ENCODE peak calls at places on chromosomes 12 and 14, in seven cellular contexts. E is A549, I is K562, Z is IMR-90, L is HepG2, D is GM12878, V is H1. S is an unnamed sample.

GRCh38 chr14:54175298-54175942 is 218.8 kb upstream of the BMP4 start:
- DNase-seq in E (peak; percentile 55), I (peak; percentile 41), Z (peak; percentile 73), L (peak; percentile 89), D (peak; percentile 16), V (peak; percentile 23), S (peak; percentile 78)

GRCh38 chr12:990308-990648 is 745 bp upstream of the ERC1 start:
- DNase-seq in E (peak; percentile 38), I (peak; percentile 29), Z (peak; percentile 74), L (peak; percentile 33), D (no peak), V (no peak), S (no peak)

GRCh38 chr12:98635657-98636323 is 8.8 kb downstream of the IKBIP start:
- DNase-seq in E (peak; percentile 20), I (no peak), Z (peak; percentile 77), L (peak; percentile 20), D (peak; percentile 44), V (no peak), S (peak; percentile 39)

GRCh38 chr14:56338674-56339073 is 220.5 kb downstream of the PELI2 start:
- DNase-seq in E (no peak), I (no peak), Z (peak; percentile 44), L (no peak), D (no peak), V (no peak), S (no peak)

GRCh38 chr12:70379856-70380255 is 13.8 kb downstream of the KCNMB4 start:
- DNase-seq in E (no peak), I (no peak), Z (no peak), L (no peak), D (no peak), V (no peak), S (no peak)

GRCh38 chr14:21202463-21203358 is 46.8 kb upstream of the OR5AU1 start:
- DNase-seq in E (no peak), I (no peak), Z (no peak), L (no peak), D (no peak), V (no peak), S (no peak)

GRCh38 chr12:67991158-67991557 is 1.9 kb downstream of the IFNG-AS1 start:
- DNase-seq in E (no peak), I (no peak), Z (no peak), L (no peak), D (no peak), V (no peak), S (no peak)

GRCh38 chr12:14960548-14961465 is 594 bp downstream of the ARHGDIB start:
- DNase-seq in E (no peak), I (peak; percentile 16), Z (peak; percentile 36), L (no peak), D (no peak), V (no peak), S (no peak)

GRCh38 chr14:42011221-42011620 is 404.5 kb downstream of the LRFN5 start:
- DNase-seq in E (no peak), I (no peak), Z (no peak), L (no peak), D (no peak), V (no peak), S (no peak)

GRCh38 chr14:103230658-103231334 is 103.2 kb upstream of the EIF5 start:
- DNase-seq in E (no peak), I (no peak), Z (no peak), L (no peak), D (no peak), V (no peak), S (no peak)

GRCh38 chr14:55352201-55352600 is 59.4 kb downstream of the ATG14 start:
- DNase-seq in E (no peak), I (no peak), Z (no peak), L (no peak), D (no peak), V (no peak), S (no peak)

GRCh38 chr14:99660006-99660566 is 15.2 kb downstream of the HHIPL1 start:
- DNase-seq in E (no peak), I (no peak), Z (no peak), L (no peak), D (no peak), V (no peak), S (no peak)

GRCh38 chr12:34347367-34347766 is 325.1 kb downstream of the ALG10 start:
- DNase-seq in E (peak; percentile 56), I (peak; percentile 81), Z (no peak), L (peak; percentile 18), D (no peak), V (no peak), S (no peak)

DNA sequence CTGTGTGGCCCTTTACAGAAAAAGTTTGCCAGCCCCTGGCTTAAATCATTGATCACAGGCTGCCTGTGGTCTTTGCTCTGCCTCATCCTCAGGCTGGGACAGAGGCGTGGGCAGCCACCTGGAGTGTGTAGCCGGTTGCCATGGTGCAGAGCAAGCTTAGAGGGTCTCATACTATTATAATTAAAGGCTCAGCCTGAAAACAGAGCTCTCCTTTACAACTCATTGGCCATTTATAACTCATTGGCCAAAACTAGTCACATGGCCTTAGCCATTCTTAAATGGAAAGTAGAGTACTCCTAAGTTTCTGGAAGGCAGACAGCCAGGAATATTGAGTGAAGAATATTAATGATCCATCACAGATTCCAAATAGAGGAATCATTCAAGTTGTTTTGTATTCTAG is 3.0 kb downstream of the HSP90B1 start:
- DNase-seq in E (no peak), I (no peak), Z (no peak), L (no peak), D (no peak), V (no peak), S (no peak)
- TF ChIP-seq CEBPB in E (no peak), I (no peak), Z (no peak), L (no peak), D (no peak), V (no peak), S (no peak)

DNA sequence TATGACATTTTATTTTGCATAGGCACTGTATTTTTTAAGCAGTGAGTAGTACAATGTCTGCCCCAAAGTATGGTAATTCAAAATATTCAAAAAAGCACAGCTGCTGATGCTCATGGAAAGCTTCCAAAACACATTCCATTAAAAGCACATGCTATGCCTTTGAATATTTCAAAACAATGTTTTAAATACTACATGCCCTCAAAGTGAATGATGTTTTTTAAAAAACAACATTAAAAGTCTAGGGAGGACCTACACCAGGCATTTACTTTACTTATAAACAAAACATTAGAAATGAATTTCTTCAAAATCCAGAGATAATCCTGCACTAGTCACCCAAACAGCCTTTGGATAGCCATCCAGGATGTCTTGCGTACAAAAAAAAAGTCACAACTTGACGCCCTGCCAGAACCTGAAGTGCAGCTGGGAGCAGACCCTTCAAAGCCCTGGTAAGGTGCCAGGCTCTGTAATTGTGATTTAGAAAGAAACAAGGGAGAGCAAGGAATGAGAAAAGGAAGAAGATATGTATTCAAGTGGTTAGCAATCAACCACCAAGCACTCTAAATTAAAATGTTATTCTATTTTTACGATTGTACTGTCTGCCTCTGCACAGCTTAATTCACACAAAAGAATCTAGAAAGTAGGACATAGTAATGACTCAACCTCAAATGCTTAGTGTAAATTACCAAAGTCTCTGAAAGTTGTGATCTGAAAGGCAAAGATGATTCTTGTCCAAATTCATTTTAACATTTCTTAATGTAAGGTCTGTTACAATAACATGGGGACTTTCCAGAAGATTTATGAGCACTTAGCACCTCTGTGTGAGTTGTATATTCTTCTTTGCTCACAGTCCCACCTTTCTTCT is 31.9 kb downstream of the CEP83 start:
- DNase-seq in E (no peak), I (no peak), Z (peak; percentile 82), L (no peak), D (peak; percentile 43), V (no peak), S (no peak)
- TF ChIP-seq CEBPB in E (no peak), I (no peak), Z (no peak), L (no peak), D (no peak), V (no peak), S (no peak)

DNA sequence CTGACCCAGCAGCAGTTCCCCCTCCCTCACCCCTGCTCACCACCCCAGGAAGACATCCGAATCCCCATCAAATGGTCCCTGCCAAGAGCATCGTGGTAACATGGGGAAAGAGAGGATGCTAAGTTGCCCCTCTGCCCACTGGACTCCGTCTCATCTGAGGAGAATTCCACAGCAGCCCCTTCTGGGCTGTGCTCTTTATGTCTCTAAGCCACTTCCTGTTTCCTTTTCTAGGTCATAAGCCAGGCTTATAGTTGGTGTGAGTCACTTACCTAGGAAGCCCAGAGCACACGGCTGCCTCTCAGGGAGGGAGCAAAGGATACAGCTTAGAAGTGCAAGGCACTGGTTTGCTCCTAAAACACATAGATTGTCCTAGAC is 76.0 kb downstream of the VCPKMT start:
- DNase-seq in E (peak; percentile 64), I (no peak), Z (peak; percentile 86), L (peak; percentile 39), D (no peak), V (no peak), S (no peak)
- TF ChIP-seq CEBPB in E (no peak), I (no peak), Z (no peak), L (no peak), D (no peak), V (no peak), S (no peak)

DNA sequence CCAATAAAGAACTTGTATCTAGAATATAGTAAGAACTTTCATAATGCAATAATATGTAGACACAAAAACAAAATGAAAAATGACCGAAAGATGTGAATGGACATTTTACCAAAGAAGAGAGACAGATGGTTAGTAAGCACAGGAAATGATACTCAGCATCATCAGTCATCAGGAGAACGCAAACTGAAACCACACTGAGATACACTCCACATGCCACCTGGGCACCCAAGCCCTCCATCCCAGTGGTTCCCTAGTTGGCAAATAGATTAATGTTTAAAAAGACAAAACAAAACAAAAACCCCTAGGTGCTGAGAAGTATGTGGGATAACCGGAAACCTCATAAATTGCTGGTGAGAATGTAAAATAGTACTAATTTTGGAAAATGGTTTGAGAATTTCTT is 26.8 kb upstream of the VPS33A start:
- DNase-seq in E (no peak), I (no peak), Z (no peak), L (no peak), D (peak; percentile 55), V (no peak), S (no peak)
- TF ChIP-seq CEBPB in E (no peak), I (no peak), Z (no peak), L (no peak), D (no peak), V (no peak), S (no peak)

GRCh38 chr12:122368361-122369073 is 54.0 kb downstream of the CLIP1 start:
- DNase-seq in E (no peak), I (peak; percentile 19), Z (peak; percentile 81), L (no peak), D (no peak), V (no peak), S (no peak)
- TF ChIP-seq CEBPB in E (peak; percentile 31), I (no peak), Z (no peak), L (no peak), D (no peak), V (no peak), S (no peak)